ENCODE peak calls at places on chromosomes 16 and 17, in five cellular contexts. G is HCT116, J is tibial nerve, S is heart left ventricle, I is heart right ventricle. B is an unnamed sample.

GRCh38 chr17:82399601-82400101 is 18.5 kb upstream of the HEXD start:
- DNase-seq in G (no peak), J (no peak), S (peak; percentile 24), I (no peak), B (no peak)

GRCh38 chr16:1979271-1980025 is 1.8 kb downstream of the NOXO1 start:
- DNase-seq in G (no peak), J (no peak), S (no peak), I (no peak), B (peak; percentile 92)

GRCh38 chr17:45227101-45227591 is 5.5 kb downstream of the FMNL1 start:
- DNase-seq in G (no peak), J (no peak), S (peak; percentile 56), I (no peak), B (peak; percentile 40)

GRCh38 chr16:1322407-1322806 is 11.0 kb upstream of the BAIAP3 start:
- DNase-seq in G (no peak), J (no peak), S (no peak), I (no peak), B (no peak)

GRCh38 chr16:79843631-79844043 is 243.1 kb upstream of the MAF start:
- DNase-seq in G (no peak), J (no peak), S (no peak), I (no peak), B (no peak)

GRCh38 chr17:55433629-55434422 is 12.2 kb upstream of the MMD start:
- DNase-seq in G (no peak), J (no peak), S (no peak), I (no peak), B (peak; percentile 73)

GRCh38 chr16:88320947-88321634 is 61.7 kb upstream of the ZNF469 start:
- DNase-seq in G (peak; percentile 42), J (no peak), S (no peak), I (no peak), B (no peak)

GRCh38 chr17:66507103-66507923 is 204.9 kb downstream of the PRKCA start:
- DNase-seq in G (peak; percentile 33), J (peak; percentile 8), S (peak; percentile 47), I (no peak), B (peak; percentile 57)

GRCh38 chr16:86497551-86498021 is 12.7 kb upstream of the FOXF1 start:
- DNase-seq in G (no peak), J (no peak), S (no peak), I (no peak), B (no peak)

GRCh38 chr17:19975601-19976000 is 2.0 kb downstream of the AKAP10 start:
- DNase-seq in G (no peak), J (no peak), S (no peak), I (no peak), B (no peak)

GRCh38 chr17:2925011-2925410 is 128.8 kb downstream of the RAP1GAP2 start:
- DNase-seq in G (no peak), J (no peak), S (no peak), I (no peak), B (no peak)

GRCh38 chr17:15185625-15185991 is 79.5 kb downstream of the PMP22 start:
- DNase-seq in G (no peak), J (peak; percentile 58), S (peak; percentile 60), I (no peak), B (peak; percentile 20)

GRCh38 chr17:82228278-82228841 is 482 bp upstream of the SLC16A3 start:
- DNase-seq in G (no peak), J (no peak), S (peak; percentile 68), I (peak; percentile 66), B (peak; percentile 78)

GRCh38 chr17:29557717-29558116 is 9.1 kb downstream of the ABHD15 start:
- DNase-seq in G (no peak), J (no peak), S (no peak), I (no peak), B (no peak)

GRCh38 chr17:21345236-21345635 is 30.9 kb upstream of the KCNJ12 start:
- DNase-seq in G (no peak), J (no peak), S (no peak), I (no peak), B (no peak)

GRCh38 chr17:40320771-40321501 is 12.0 kb downstream of the RARA start:
- DNase-seq in G (no peak), J (peak; percentile 72), S (peak; percentile 82), I (peak; percentile 69), B (peak; percentile 57)

GRCh38 chr17:48816774-48817590 is at the start of gene TTLL6:
- DNase-seq in G (peak; percentile 89), J (peak; percentile 64), S (peak; percentile 93), I (peak; percentile 85), B (peak; percentile 96)

GRCh38 chr17:71472809-71473789 is 647.7 kb upstream of the SOX9 start:
- DNase-seq in G (peak; percentile 86), J (no peak), S (no peak), I (no peak), B (peak; percentile 30)

GRCh38 chr16:56858375-56858774 is 6.6 kb upstream of the SLC12A3 start:
- DNase-seq in G (no peak), J (no peak), S (no peak), I (no peak), B (no peak)

GRCh38 chr16:7209598-7209997 is 123.0 kb upstream of the RBFOX1 start:
- DNase-seq in G (no peak), J (no peak), S (no peak), I (no peak), B (no peak)

DNA sequence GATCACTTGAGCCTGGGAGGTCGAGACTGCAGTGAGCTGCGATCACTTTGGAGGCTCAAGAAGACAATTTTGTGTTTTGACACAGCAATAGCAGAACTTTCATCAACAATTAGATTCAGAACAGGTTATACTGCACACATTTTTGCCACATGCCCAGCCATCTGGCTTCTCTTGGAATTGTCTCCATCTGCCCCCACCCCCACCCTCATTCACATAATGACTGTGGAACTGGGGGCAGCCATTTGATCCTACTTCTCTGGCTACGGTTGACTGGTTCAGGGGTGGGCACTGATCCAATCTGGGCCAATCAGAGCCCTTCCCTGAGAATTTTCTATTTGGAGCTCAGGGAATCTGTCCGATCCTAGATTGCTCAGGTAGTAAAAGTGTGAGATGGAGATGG is 14.0 kb downstream of the TMEM92 start:
- DNase-seq in G (no peak), J (no peak), S (no peak), I (no peak), B (no peak)
- H3K4me1 ChIP-seq in G (peaks cover 13% of the 10 kb centered on the region), J (peaks cover 7% of the 10 kb centered on the region), S (peaks cover 4% of the 10 kb centered on the region), I (no peaks in the 10 kb centered on the region), B (peaks cover 7% of the 10 kb centered on the region)

GRCh38 chr16:85363427-85363826 is 249.7 kb upstream of the GSE1 start:
- DNase-seq in G (no peak), J (no peak), S (no peak), I (no peak), B (no peak)
- H3K4me1 ChIP-seq in G (peaks cover 21% of the 10 kb centered on the region), J (no peaks in the 10 kb centered on the region), S (peaks cover 3% of the 10 kb centered on the region), I (no peaks in the 10 kb centered on the region), B (peaks cover 6% of the 10 kb centered on the region)

DNA sequence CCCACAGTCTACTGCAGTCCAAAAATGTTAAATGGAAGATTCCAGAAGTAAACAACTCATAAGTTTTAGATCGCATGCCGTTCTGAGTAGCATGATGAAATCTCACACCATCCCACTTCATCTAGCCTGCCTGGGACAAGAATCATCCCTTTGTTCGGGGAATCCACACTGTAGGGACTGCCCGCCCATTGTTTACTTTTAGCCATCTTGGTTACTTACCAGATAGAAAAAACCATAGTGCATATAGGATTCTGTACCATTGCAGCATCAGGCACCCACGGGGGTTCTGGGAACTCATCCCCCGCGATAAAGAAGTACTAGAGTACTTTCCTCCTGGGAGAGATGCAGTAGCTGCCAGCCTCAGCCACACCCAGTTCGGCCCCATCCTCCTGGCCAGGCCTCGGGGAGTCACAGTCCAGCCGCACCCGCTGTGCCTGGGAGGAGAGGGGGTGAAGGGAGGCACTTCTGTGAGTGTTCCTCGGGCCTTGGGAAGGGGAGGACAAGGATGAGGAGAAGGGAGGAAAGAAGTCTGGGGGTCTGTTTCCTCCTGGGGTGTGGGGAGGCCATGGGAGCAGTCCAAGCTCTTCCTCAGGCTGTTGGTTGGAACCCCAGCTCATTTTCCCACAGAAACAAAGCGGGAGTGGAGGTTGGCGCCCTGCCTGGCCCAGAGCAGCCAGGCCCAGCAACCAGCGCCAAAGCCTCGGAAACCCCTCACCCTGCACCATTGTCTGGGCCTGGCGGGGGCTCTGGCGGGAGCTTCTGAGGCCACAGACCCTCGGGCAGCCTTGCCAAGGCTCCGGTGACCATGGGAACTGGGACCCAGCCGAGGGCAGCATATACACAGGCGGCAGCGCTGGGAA is 8.9 kb downstream of the TRIM47 start:
- DNase-seq in G (no peak), J (peak; percentile 65), S (peak; percentile 75), I (peak; percentile 65), B (peak; percentile 80)
- H3K4me1 ChIP-seq in G (peaks cover 59% of the 10 kb centered on the region), J (peaks cover 53% of the 10 kb centered on the region), S (peaks cover 43% of the 10 kb centered on the region), I (peaks cover 21% of the 10 kb centered on the region), B (peaks cover 10% of the 10 kb centered on the region)

GRCh38 chr17:4591529-4591928 is 7.2 kb downstream of the SMTNL2 start:
- DNase-seq in G (no peak), J (no peak), S (no peak), I (no peak), B (no peak)
- H3K4me1 ChIP-seq in G (peaks cover 9% of the 10 kb centered on the region), J (peaks cover 5% of the 10 kb centered on the region), S (peaks cover 10% of the 10 kb centered on the region), I (peaks cover 9% of the 10 kb centered on the region), B (no peaks in the 10 kb centered on the region)